ENCODE peak calls at places on chromosome 16, in four cellular contexts. A is progenitor cell of endocrine pancreas, T is heart left ventricle, H is cardiac muscle cell. U is an unnamed sample.

GRCh38 chr16:23384878-23385277 is 68.1 kb downstream of the COG7 start:
- DNase-seq in A (no peak), T (no peak), H (no peak), U (no peak)

GRCh38 chr16:19913306-19913717 is 28.7 kb upstream of the GPRC5B start:
- DNase-seq in A (no peak), T (no peak), H (no peak), U (no peak)

GRCh38 chr16:26204138-26204537 is 512.4 kb downstream of the HS3ST4 start:
- DNase-seq in A (no peak), T (no peak), H (no peak), U (no peak)

GRCh38 chr16:50467943-50468748 is 80.0 kb upstream of the NKD1 start:
- DNase-seq in A (peak), T (no peak), H (peak), U (no peak)

GRCh38 chr16:11302977-11303376 is 21.8 kb upstream of the PRM1 start:
- DNase-seq in A (no peak), T (no peak), H (peak), U (no peak)

GRCh38 chr16:83809092-83809491 is 1.3 kb downstream of the HSBP1 start:
- DNase-seq in A (no peak), T (no peak), H (no peak), U (no peak)

GRCh38 chr16:11637320-11637719 is 30.9 kb upstream of the SNN start:
- DNase-seq in A (no peak), T (no peak), H (no peak), U (no peak)

GRCh38 chr16:58392215-58393137 is at the start of gene GINS3:
- DNase-seq in A (peak), T (peak), H (peak), U (peak)

GRCh38 chr16:53056528-53056881 is 1.7 kb downstream of the CHD9 start:
- DNase-seq in A (no peak), T (no peak), H (no peak), U (no peak)

GRCh38 chr16:58426960-58427359 is 34.7 kb downstream of the GINS3 start:
- DNase-seq in A (no peak), T (peak), H (no peak), U (no peak)

GRCh38 chr16:28273511-28273910 is 18.8 kb upstream of the SBK1 start:
- DNase-seq in A (no peak), T (no peak), H (no peak), U (no peak)

GRCh38 chr16:24946155-24946554 is 69.0 kb downstream of the ARHGAP17 start:
- DNase-seq in A (no peak), T (no peak), H (peak), U (no peak)

GRCh38 chr16:86245351-86245750 is 265.0 kb upstream of the FOXF1 start:
- DNase-seq in A (no peak), T (no peak), H (no peak), U (no peak)

GRCh38 chr16:50313596-50314483 is 47.5 kb downstream of the ADCY7 start:
- DNase-seq in A (no peak), T (peak), H (no peak), U (no peak)

GRCh38 chr16:57795431-57795878 is 6.8 kb downstream of the KIFC3 start:
- DNase-seq in A (no peak), T (no peak), H (peak), U (no peak)

GRCh38 chr16:51707666-51708065 is 556.6 kb upstream of the SALL1 start:
- DNase-seq in A (no peak), T (no peak), H (no peak), U (no peak)

GRCh38 chr16:26889751-26890150 is 177.0 kb upstream of the C16orf82 start:
- DNase-seq in A (no peak), T (no peak), H (no peak), U (no peak)

GRCh38 chr16:19599968-19600716 is 44.6 kb downstream of the VPS35L start:
- DNase-seq in A (no peak), T (no peak), H (no peak), U (no peak)

GRCh38 chr16:84471316-84471715 is 33.1 kb downstream of the MEAK7 start:
- DNase-seq in A (no peak), T (peak), H (no peak), U (no peak)

GRCh38 chr16:67430504-67431076 is 331 bp upstream of the HSD11B2 start:
- DNase-seq in A (peak), T (no peak), H (peak), U (no peak)

GRCh38 chr16:57349212-57350031 is 9.2 kb upstream of the CCL22 start:
- DNase-seq in A (no peak), T (no peak), H (no peak), U (no peak)

GRCh38 chr16:56675685-56676210 is 6.1 kb downstream of the MT1H start:
- DNase-seq in A (no peak), T (no peak), H (no peak), U (no peak)

GRCh38 chr16:88306860-88307545 is 75.8 kb upstream of the ZNF469 start:
- DNase-seq in A (no peak), T (no peak), H (no peak), U (peak)

GRCh38 chr16:3992297-3993051 is 112.0 kb upstream of the CREBBP start:
- DNase-seq in A (no peak), T (no peak), H (no peak), U (no peak)

GRCh38 chr16:26709175-26709574 is 357.6 kb upstream of the C16orf82 start:
- DNase-seq in A (no peak), T (no peak), H (no peak), U (no peak)

GRCh38 chr16:19167710-19168172 is 299 bp upstream of the SYT17 start:
- DNase-seq in A (peak), T (peak), H (peak), U (no peak)

GRCh38 chr16:57226701-57227621 is 18.1 kb upstream of the ARL2BP start:
- DNase-seq in A (no peak), T (no peak), H (no peak), U (no peak)

GRCh38 chr16:66478733-66479511 is 51.8 kb downstream of the BEAN1 start:
- DNase-seq in A (no peak), T (peak), H (peak), U (peak)

GRCh38 chr16:67245674-67246080 is 1.6 kb downstream of the FHOD1 start:
- DNase-seq in A (no peak), T (no peak), H (no peak), U (no peak)

GRCh38 chr16:17070882-17071592 is 399.7 kb downstream of the XYLT1 start:
- DNase-seq in A (no peak), T (no peak), H (peak), U (no peak)

GRCh38 chr16:10964039-10964890 is 19.9 kb downstream of the CLEC16A start:
- DNase-seq in A (peak), T (peak), H (peak), U (peak)

GRCh38 chr16:27232875-27233605 is 29.7 kb downstream of the KDM8 start:
- DNase-seq in A (no peak), T (no peak), H (no peak), U (no peak)

GRCh38 chr16:84461029-84461415 is 43.4 kb downstream of the MEAK7 start:
- DNase-seq in A (peak), T (no peak), H (no peak), U (no peak)

GRCh38 chr16:19005561-19006445 is 22.1 kb downstream of the TMC7 start:
- DNase-seq in A (no peak), T (peak), H (no peak), U (no peak)

GRCh38 chr16:85850344-85850880 is 48.5 kb upstream of the IRF8 start:
- DNase-seq in A (no peak), T (no peak), H (no peak), U (no peak)

GRCh38 chr16:49596119-49596518 is 222.5 kb downstream of the C16orf78 start:
- DNase-seq in A (no peak), T (no peak), H (no peak), U (no peak)

GRCh38 chr16:30977502-30977901 is 7.5 kb upstream of the HSD3B7 start:
- DNase-seq in A (no peak), T (no peak), H (no peak), U (no peak)
- TF ChIP-seq CTCF in A (peak), T (peak), H (peak), U (peak)

DNA sequence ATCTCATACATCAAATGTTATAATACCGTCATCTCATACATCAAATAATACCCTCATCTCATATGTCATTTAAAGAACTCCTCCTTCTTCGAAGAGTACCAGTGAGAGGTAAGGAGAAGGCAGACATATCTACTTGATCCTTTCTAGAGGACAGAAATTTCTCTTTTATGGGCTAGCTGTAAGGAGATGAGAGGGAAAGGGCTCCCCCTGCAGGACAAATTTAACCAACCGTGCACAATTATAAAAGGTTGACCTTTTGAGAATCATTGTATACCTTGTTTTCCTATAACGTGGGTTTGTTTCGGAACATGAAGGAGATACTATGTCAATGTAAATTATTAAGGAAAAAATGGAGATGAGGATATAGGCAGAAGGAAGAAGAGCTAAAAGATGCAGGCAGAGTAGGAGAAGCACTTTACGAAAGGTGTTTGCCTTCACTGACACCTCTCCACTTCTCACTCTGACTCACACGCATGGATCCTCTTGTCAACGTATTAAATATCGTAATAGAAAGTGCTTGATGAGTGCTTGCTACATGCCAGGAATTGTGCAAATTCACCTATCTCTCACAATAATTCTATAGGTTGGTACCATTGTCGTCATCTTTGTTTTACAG is 465.9 kb upstream of the ERCC4 start:
- DNase-seq in A (peak), T (no peak), H (peak), U (no peak)
- TF ChIP-seq CTCF in A (peak), T (peak), H (no peak), U (no peak)

DNA sequence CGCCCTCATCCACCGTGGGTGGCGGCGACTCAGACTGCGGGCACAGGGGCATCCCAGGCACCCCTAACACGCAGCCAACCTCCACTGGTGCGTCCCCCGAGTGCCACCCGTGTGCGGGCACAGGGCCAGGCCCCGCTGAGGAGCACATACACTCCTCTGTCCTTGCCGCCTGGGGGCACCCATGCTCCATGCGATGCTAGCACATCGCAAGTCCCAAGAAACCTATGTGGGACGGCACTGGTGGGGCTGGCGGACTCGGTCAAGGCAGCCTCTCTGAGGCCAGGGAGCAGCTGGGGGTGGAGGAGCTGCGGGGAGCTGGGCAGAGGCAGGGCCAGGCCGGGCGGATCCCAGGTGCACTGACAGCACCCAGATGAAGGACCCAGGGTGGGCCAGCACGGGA is 4.0 kb downstream of the ZNF598 start:
- DNase-seq in A (no peak), T (no peak), H (no peak), U (no peak)
- TF ChIP-seq CTCF in A (no peak), T (no peak), H (no peak), U (no peak)

GRCh38 chr16:87305505-87306391 is 11.4 kb downstream of the C16orf95 start:
- DNase-seq in A (no peak), T (no peak), H (no peak), U (peak)
- TF ChIP-seq CTCF in A (peak), T (no peak), H (peak), U (peak)

GRCh38 chr16:5054876-5055865 is 10.6 kb downstream of the C16orf89 start:
- DNase-seq in A (no peak), T (no peak), H (no peak), U (no peak)

GRCh38 chr16:5058476-5058875 is 7.3 kb downstream of the C16orf89 start:
- DNase-seq in A (no peak), T (no peak), H (peak), U (no peak)

GRCh38 chr16:5059386-5060072 is 6.2 kb downstream of the C16orf89 start:
- DNase-seq in A (no peak), T (no peak), H (no peak), U (no peak)

GRCh38 chr16:5060073-5060641 is 5.6 kb downstream of the C16orf89 start:
- DNase-seq in A (no peak), T (no peak), H (no peak), U (no peak)

DNA sequence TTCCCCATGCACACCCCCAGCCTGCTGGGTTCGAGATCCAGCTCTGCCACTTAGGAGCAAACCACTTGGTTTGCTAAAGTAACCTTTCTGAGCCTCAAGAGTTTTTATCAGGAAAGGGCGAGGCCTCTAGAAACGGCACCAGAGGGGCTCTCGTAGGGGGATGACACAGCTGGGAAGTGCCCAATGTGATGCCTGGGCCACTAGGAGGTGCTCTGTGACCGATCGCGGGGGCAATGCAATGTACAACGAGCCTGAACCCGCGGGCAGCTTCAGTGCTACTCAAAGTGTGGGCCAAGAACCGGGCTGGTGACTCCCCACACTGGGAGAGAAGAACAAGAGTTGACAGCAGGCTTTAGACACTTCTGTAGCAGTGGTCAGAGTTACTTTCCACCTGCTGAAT is 9.4 kb downstream of the C16orf89 start:
- DNase-seq in A (no peak), T (no peak), H (peak), U (no peak)
- TF ChIP-seq CTCF in A (peak), T (peak), H (peak), U (peak)

GRCh38 chr16:77946834-77947233 is 75.5 kb upstream of the CLEC3A start:
- DNase-seq in A (no peak), T (no peak), H (no peak), U (no peak)

GRCh38 chr16:77955127-77955526 is 67.2 kb upstream of the CLEC3A start:
- DNase-seq in A (no peak), T (no peak), H (no peak), U (no peak)

GRCh38 chr16:77949445-77949844 is 72.9 kb upstream of the CLEC3A start:
- DNase-seq in A (no peak), T (no peak), H (no peak), U (no peak)

GRCh38 chr16:77956231-77956630 is 66.1 kb upstream of the CLEC3A start:
- DNase-seq in A (no peak), T (no peak), H (no peak), U (no peak)

GRCh38 chr16:77951788-77952187 is 70.6 kb upstream of the CLEC3A start:
- DNase-seq in A (no peak), T (no peak), H (peak), U (no peak)
- TF ChIP-seq CTCF in A (peak), T (peak), H (peak), U (peak)

GRCh38 chr16:64297863-64298579 is 823.8 kb downstream of the CDH11 start:
- DNase-seq in A (no peak), T (no peak), H (no peak), U (no peak)
- TF ChIP-seq CTCF in A (no peak), T (no peak), H (no peak), U (no peak)

GRCh38 chr16:8867483-8868271 is 1.1 kb downstream of the CARHSP1 start:
- DNase-seq in A (no peak), T (peak), H (peak), U (no peak)

GRCh38 chr16:8866118-8866883 is 2.5 kb downstream of the CARHSP1 start:
- DNase-seq in A (peak), T (peak), H (peak), U (no peak)

GRCh38 chr16:8866884-8867482 is 1.8 kb downstream of the CARHSP1 start:
- DNase-seq in A (no peak), T (no peak), H (peak), U (no peak)

GRCh38 chr16:8869212-8869987 is 594 bp upstream of the CARHSP1 start:
- DNase-seq in A (no peak), T (no peak), H (no peak), U (no peak)

GRCh38 chr16:8868272-8869211 is at the start of gene CARHSP1:
- DNase-seq in A (peak), T (peak), H (peak), U (peak)
- TF ChIP-seq CTCF in A (no peak), T (no peak), H (no peak), U (no peak)

GRCh38 chr16:29676989-29677388 is 2.0 kb upstream of the QPRT start:
- DNase-seq in A (no peak), T (no peak), H (no peak), U (no peak)

GRCh38 chr16:29678691-29679267 is at the start of gene QPRT:
- DNase-seq in A (peak), T (peak), H (peak), U (no peak)

GRCh38 chr16:29673501-29673900 is 5.5 kb upstream of the QPRT start:
- DNase-seq in A (no peak), T (no peak), H (no peak), U (no peak)

GRCh38 chr16:29674188-29674587 is 4.8 kb upstream of the QPRT start:
- DNase-seq in A (no peak), T (no peak), H (no peak), U (no peak)

DNA sequence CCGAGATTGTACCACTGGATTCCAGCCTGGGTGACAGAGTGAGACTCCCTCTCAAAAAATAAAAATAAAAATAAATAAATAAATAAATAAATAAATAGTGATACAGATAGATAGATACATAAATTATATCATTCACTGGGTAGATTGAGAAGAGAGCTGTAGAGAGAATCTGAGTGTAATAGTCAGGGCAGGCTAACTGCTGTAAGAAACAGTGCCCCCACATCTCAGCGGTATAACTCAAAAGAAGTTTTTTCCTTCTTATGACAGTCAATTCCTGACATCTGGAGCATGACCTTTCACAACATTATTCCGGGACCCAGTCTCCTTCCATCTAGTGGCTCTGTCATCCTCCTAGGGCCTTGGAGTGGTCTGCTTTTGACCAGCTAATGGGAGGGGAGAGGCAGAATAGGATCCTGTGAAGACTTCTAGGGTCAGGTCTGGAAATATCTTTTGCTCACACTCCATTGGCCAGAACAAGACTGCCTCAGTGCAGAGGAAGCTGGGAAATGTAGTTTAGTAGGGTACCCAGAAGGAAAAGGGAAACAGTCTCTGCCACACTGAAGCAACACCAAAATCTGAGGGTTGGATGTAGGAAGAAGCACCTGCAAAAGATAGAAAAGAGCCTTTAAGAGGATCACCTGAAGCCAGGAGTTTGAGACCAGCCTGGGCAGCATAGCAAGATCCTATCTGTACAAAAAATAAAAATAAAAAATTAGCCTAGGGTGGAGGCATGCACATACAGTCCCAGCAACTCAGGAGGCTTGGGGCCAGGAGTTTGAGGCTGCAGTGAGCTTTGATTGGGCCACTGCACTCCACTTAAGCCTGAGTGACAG is 3.0 kb upstream of the QPRT start:
- DNase-seq in A (no peak), T (no peak), H (peak), U (no peak)
- TF ChIP-seq CTCF in A (no peak), T (no peak), H (no peak), U (no peak)

U was measured in AG09319.